ENCODE peak calls at places on chromosomes 2 and 18, in five cellular contexts. K is GM12878, Q is HepG2, C is H1, G is GM12892. R is an unnamed sample.

GRCh38 chr2:208134928-208135586 is 5.4 kb upstream of the CRYGC start:
- DNase-seq in K (no peak), Q (peak), C (no peak), G (no peak), R (no peak)

GRCh38 chr2:100640329-100641114 is 77.7 kb downstream of the PDCL3 start:
- DNase-seq in K (no peak), Q (no peak), C (peak), G (no peak), R (no peak)

GRCh38 chr2:143442203-143442602 is 313.0 kb downstream of the ARHGAP15 start:
- DNase-seq in K (no peak), Q (no peak), C (no peak), G (no peak), R (no peak)

GRCh38 chr2:210195066-210195852 is 24.1 kb upstream of the KANSL1L start:
- DNase-seq in K (no peak), Q (peak), C (no peak), G (no peak), R (no peak)

GRCh38 chr2:16482485-16482884 is 183.1 kb downstream of the CYRIA start:
- DNase-seq in K (no peak), Q (no peak), C (no peak), G (no peak), R (no peak)

GRCh38 chr2:20629581-20630291 is 21.2 kb downstream of the HS1BP3 start:
- DNase-seq in K (no peak), Q (no peak), C (no peak), G (no peak), R (no peak)

GRCh38 chr18:33440384-33441043 is at the start of gene CCDC178:
- DNase-seq in K (no peak), Q (no peak), C (peak), G (no peak), R (no peak)

GRCh38 chr2:72603481-72603880 is 222.4 kb downstream of the EXOC6B start:
- DNase-seq in K (no peak), Q (no peak), C (no peak), G (no peak), R (no peak)

GRCh38 chr2:170967553-170967952 is 38.5 kb downstream of the GORASP2 start:
- DNase-seq in K (no peak), Q (no peak), C (no peak), G (no peak), R (no peak)

GRCh38 chr2:660029-660428 is 17.2 kb downstream of the TMEM18 start:
- DNase-seq in K (no peak), Q (no peak), C (no peak), G (no peak), R (no peak)

GRCh38 chr18:4181882-4182568 is 273.1 kb downstream of the DLGAP1 start:
- DNase-seq in K (no peak), Q (peak), C (no peak), G (no peak), R (no peak)

GRCh38 chr2:239602290-239603282 is 201.8 kb upstream of the HDAC4 start:
- DNase-seq in K (no peak), Q (no peak), C (no peak), G (no peak), R (no peak)

GRCh38 chr2:205766765-205767359 is 84.6 kb downstream of the NRP2 start:
- DNase-seq in K (no peak), Q (peak), C (peak), G (no peak), R (peak)

GRCh38 chr18:55100817-55101457 is 141.7 kb upstream of the CCDC68 start:
- DNase-seq in K (no peak), Q (no peak), C (no peak), G (no peak), R (no peak)

GRCh38 chr2:207136872-207137271 is 28.9 kb downstream of the KLF7 start:
- DNase-seq in K (no peak), Q (peak), C (no peak), G (no peak), R (no peak)

GRCh38 chr18:3107740-3108151 is 94.8 kb upstream of the LPIN2 start:
- DNase-seq in K (no peak), Q (peak), C (no peak), G (no peak), R (no peak)

GRCh38 chr2:38174646-38175096 is 98.7 kb upstream of the CYP1B1 start:
- DNase-seq in K (no peak), Q (no peak), C (no peak), G (no peak), R (no peak)

GRCh38 chr2:128284841-128285240 is 33.8 kb downstream of the HS6ST1 start:
- DNase-seq in K (no peak), Q (no peak), C (no peak), G (no peak), R (no peak)

GRCh38 chr2:96505231-96505889 is at the start of gene NEURL3:
- DNase-seq in K (no peak), Q (peak), C (peak), G (no peak), R (no peak)
- TF ChIP-seq TAF1 in K (no peak), Q (peak), C (no peak), G (no peak), R (no peak)

GRCh38 chr2:211477537-211478275 is 921.3 kb downstream of the CPS1 start:
- DNase-seq in K (no peak), Q (no peak), C (no peak), G (no peak), R (no peak)
- TF ChIP-seq TAF1 in K (no peak), Q (no peak), C (no peak), G (no peak), R (no peak)

GRCh38 chr2:187532333-187533120 is 21.7 kb downstream of the TFPI start:
- DNase-seq in K (no peak), Q (no peak), C (no peak), G (no peak), R (no peak)
- TF ChIP-seq TAF1 in K (no peak), Q (no peak), C (no peak), G (no peak), R (no peak)

GRCh38 chr2:237407734-237408133 is 6.2 kb downstream of the COL6A3 start:
- DNase-seq in K (no peak), Q (no peak), C (no peak), G (no peak), R (no peak)

GRCh38 chr2:237405605-237406004 is 8.4 kb downstream of the COL6A3 start:
- DNase-seq in K (no peak), Q (no peak), C (no peak), G (no peak), R (no peak)

GRCh38 chr2:237405006-237405559 is 8.9 kb downstream of the COL6A3 start:
- DNase-seq in K (no peak), Q (no peak), C (no peak), G (no peak), R (no peak)

GRCh38 chr2:237410949-237411635 is 2.9 kb downstream of the COL6A3 start:
- DNase-seq in K (no peak), Q (no peak), C (no peak), G (no peak), R (no peak)

GRCh38 chr2:237408280-237408679 is 5.7 kb downstream of the COL6A3 start:
- DNase-seq in K (no peak), Q (no peak), C (no peak), G (no peak), R (no peak)
- TF ChIP-seq TAF1 in K (no peak), Q (no peak), C (no peak), G (no peak), R (no peak)

GRCh38 chr2:44351088-44351487 is 10.2 kb downstream of the PREPL start:
- DNase-seq in K (no peak), Q (no peak), C (no peak), G (no peak), R (no peak)

GRCh38 chr2:44351676-44352075 is 9.6 kb downstream of the PREPL start:
- DNase-seq in K (no peak), Q (no peak), C (no peak), G (no peak), R (no peak)

GRCh38 chr2:44352510-44352909 is 8.8 kb downstream of the PREPL start:
- DNase-seq in K (no peak), Q (no peak), C (no peak), G (no peak), R (no peak)

GRCh38 chr2:44358498-44358897 is 2.8 kb downstream of the PREPL start:
- DNase-seq in K (peak), Q (no peak), C (no peak), G (peak), R (no peak)

GRCh38 chr2:44354761-44355160 is 6.5 kb downstream of the PREPL start:
- DNase-seq in K (no peak), Q (no peak), C (no peak), G (no peak), R (no peak)
- TF ChIP-seq TAF1 in K (no peak), Q (no peak), C (no peak), G (no peak), R (no peak)

GRCh38 chr2:141021109-141021508 is 1109.7 kb downstream of the LRP1B start:
- DNase-seq in K (no peak), Q (no peak), C (no peak), G (no peak), R (no peak)
- TF ChIP-seq TAF1 in K (no peak), Q (no peak), C (no peak), G (no peak), R (no peak)

DNA sequence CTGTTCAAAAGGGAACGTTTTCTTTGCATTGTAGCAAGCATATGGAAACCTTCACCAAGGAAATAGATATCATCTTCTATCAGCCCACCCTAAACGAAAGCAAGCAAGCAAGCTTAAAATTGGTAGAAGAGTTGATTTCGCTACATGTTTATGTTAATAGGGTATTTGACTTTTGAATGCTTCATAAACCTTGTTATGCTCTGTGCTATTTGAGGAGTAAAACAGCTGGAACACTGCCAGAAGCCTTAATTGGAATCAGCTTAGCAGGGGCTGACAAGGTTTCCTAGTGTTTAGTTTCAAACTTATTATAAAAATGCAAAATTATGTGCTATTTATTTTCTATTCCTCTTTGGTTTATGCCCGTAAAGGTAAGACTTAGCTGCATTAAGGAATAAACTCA is 70.6 kb upstream of the LINC00305 start:
- DNase-seq in K (no peak), Q (no peak), C (no peak), G (no peak), R (no peak)
- TF ChIP-seq TAF1 in K (no peak), Q (no peak), C (no peak), G (no peak), R (no peak)

DNA sequence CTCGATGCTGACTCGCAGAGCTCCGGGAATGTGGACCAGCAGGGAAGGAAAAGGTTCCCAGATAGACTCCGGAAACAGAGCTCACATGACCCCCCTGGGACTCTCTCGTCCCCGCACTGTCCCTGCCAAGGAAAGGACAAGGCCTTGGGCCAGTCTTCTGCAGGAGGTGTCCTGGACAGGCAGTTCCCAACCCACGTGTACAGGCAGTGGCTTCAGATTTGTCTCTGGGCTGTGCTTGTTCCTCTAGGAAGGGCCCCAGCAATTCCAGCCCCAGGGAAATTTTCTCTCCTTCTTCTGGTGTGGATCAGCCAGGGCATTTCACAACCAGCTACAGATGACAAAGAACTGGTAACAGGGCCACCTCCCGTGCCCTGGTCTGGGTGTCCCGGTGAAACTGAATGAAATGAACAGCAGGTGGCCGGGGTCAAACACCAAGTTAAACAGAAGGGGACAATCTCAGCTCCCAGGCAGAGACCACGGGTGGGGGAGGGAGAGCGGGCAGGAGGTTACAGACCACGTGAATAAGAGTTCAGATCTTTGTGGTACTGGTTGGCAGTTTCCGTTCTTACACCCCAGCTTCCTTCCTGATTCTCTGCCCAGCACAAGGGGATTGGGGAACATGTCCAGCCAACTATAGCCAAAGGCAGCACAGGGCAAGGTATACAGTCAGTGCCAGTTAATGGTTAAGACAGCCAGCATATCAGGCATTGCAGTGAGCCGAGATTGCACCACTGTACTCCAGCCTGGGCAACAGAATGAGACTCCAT is 52.2 kb upstream of the CAB39 start:
- DNase-seq in K (peak), Q (peak), C (no peak), G (no peak), R (no peak)
- TF ChIP-seq TAF1 in K (peak), Q (no peak), C (no peak), G (no peak), R (no peak)

GRCh38 chr2:222423186-222423585 is 1.2 kb upstream of the SGPP2 start:
- DNase-seq in K (no peak), Q (no peak), C (no peak), G (no peak), R (no peak)

GRCh38 chr2:222424729-222425671 is 657 bp downstream of the SGPP2 start:
- DNase-seq in K (no peak), Q (no peak), C (peak), G (peak), R (no peak)

GRCh38 chr2:222426836-222427130 is 2.4 kb downstream of the SGPP2 start:
- DNase-seq in K (no peak), Q (no peak), C (no peak), G (no peak), R (no peak)

GRCh38 chr2:222423632-222424280 is 587 bp upstream of the SGPP2 start:
- DNase-seq in K (peak), Q (no peak), C (peak), G (no peak), R (no peak)

GRCh38 chr2:222424281-222424728 is at the start of gene SGPP2:
- DNase-seq in K (no peak), Q (no peak), C (peak), G (peak), R (peak)
- TF ChIP-seq TAF1 in K (no peak), Q (no peak), C (no peak), G (peak), R (peak)

R was measured in GM12891.